ENCODE peak calls at places on chromosomes 12 and 14, in four cellular contexts. J is Calu3; T is stimulated activated effector memory CD8-positive, alpha-beta T cell treated with anti-CD3 and anti-CD28 coated beads, Interleukin-12 subunit alpha, Interleukin-12 subunit beta, amount 100 ng/mL, for 72 hours; I is activated B cell treated with CpG ODN at 0.5 μM for 24 hours. S is an unnamed sample.

GRCh38 chr14:55715889-55716288 is 135.9 kb downstream of the KTN1 start:
- DNase-seq in I (no peak), J (no peak), T (no peak), S (no peak)

GRCh38 chr12:89373772-89374572 is 21.7 kb upstream of the DUSP6 start:
- DNase-seq in J (peak), I (no peak), T (no peak), S (no peak)

GRCh38 chr12:81360916-81361315 is 283.0 kb downstream of the ACSS3 start:
- DNase-seq in J (no peak), I (no peak), T (no peak), S (no peak)

GRCh38 chr12:104852904-104853303 is 105.2 kb downstream of the SLC41A2 start:
- DNase-seq in T (no peak), J (no peak), I (no peak), S (no peak)

GRCh38 chr12:27843714-27844245 is 63.7 kb upstream of the MANSC4 start:
- DNase-seq in I (no peak), T (no peak), J (peak), S (peak)

GRCh38 chr12:107580750-107581529 is 104.7 kb upstream of the PWP1 start:
- DNase-seq in T (no peak), I (no peak), J (no peak), S (no peak)

GRCh38 chr14:36773558-36773957 is 111.9 kb downstream of the PAX9 start:
- DNase-seq in I (no peak), T (no peak), J (no peak), S (no peak)

GRCh38 chr14:64500088-64500487 is 3.5 kb downstream of the ZBTB25 start:
- DNase-seq in J (no peak), I (no peak), T (no peak), S (no peak)

GRCh38 chr12:66947119-66947518 is 268.2 kb upstream of the GRIP1 start:
- DNase-seq in T (peak), I (no peak), J (no peak), S (no peak)

GRCh38 chr12:65853489-65854157 is 29.3 kb downstream of the HMGA2 start:
- DNase-seq in T (no peak), I (no peak), J (no peak), S (no peak)

GRCh38 chr12:41661141-41661540 is 473.0 kb downstream of the PDZRN4 start:
- DNase-seq in T (no peak), J (no peak), I (no peak), S (no peak)

GRCh38 chr14:100864960-100865681 is 38.4 kb downstream of the RTL1 start:
- DNase-seq in T (no peak), J (no peak), I (no peak), S (no peak)

GRCh38 chr14:97113339-97113738 is 316.2 kb downstream of the VRK1 start:
- DNase-seq in T (no peak), I (no peak), J (no peak), S (no peak)

GRCh38 chr12:116736962-116737773 is 701 bp downstream of the SPRING1 start:
- DNase-seq in T (peak), J (peak), I (no peak), S (peak)

GRCh38 chr14:74941676-74942097 is 13.7 kb downstream of the PGF start:
- DNase-seq in I (peak), J (no peak), T (peak), S (no peak)

GRCh38 chr12:113867258-113867657 is 98.9 kb downstream of the RBM19 start:
- DNase-seq in T (no peak), J (peak), I (no peak), S (peak)

GRCh38 chr12:46088040-46088439 is 97.7 kb upstream of the SCAF11 start:
- DNase-seq in J (no peak), I (no peak), T (no peak), S (no peak)

GRCh38 chr12:25546318-25546717 is 6.8 kb downstream of the LMNTD1 start:
- DNase-seq in J (no peak), T (no peak), I (no peak), S (no peak)

GRCh38 chr12:5047094-5047493 is 3.4 kb downstream of the KCNA5 start:
- DNase-seq in I (no peak), J (no peak), T (no peak), S (no peak)

GRCh38 chr14:64725360-64725815 is 21.2 kb downstream of the PLEKHG3 start:
- DNase-seq in T (no peak), I (no peak), J (no peak), S (no peak)

GRCh38 chr12:107478881-107479280 is 206.7 kb upstream of the PWP1 start:
- DNase-seq in I (no peak), J (no peak), T (no peak), S (no peak)

GRCh38 chr12:55699471-55700055 is 8.1 kb downstream of the ITGA7 start:
- DNase-seq in I (no peak), T (no peak), J (no peak), S (no peak)

GRCh38 chr14:31966896-31967668 is 110.0 kb upstream of the ARHGAP5 start:
- DNase-seq in I (no peak), J (no peak), T (no peak), S (no peak)

GRCh38 chr12:49805409-49805808 is 22.8 kb downstream of the NCKAP5L start:
- DNase-seq in I (no peak), T (no peak), J (no peak), S (no peak)

GRCh38 chr14:30645600-30645999 is 23.5 kb downstream of the SCFD1 start:
- DNase-seq in J (no peak), T (no peak), I (no peak), S (no peak)

GRCh38 chr12:19848426-19848825 is 409.1 kb downstream of the AEBP2 start:
- DNase-seq in T (no peak), I (no peak), J (no peak), S (no peak)

GRCh38 chr14:73610692-73611091 is 1.6 kb upstream of the ACOT6 start:
- DNase-seq in T (no peak), J (no peak), I (no peak), S (no peak)

GRCh38 chr12:97229036-97229435 is 233.6 kb upstream of the RMST start:
- DNase-seq in J (no peak), I (no peak), T (no peak), S (no peak)

GRCh38 chr12:10361084-10361483 is 28.8 kb downstream of the KLRK1 start:
- DNase-seq in I (no peak), J (peak), T (no peak), S (no peak)

GRCh38 chr14:37889087-37889486 is 293.7 kb downstream of the TTC6 start:
- DNase-seq in T (no peak), J (no peak), I (no peak), S (no peak)

GRCh38 chr14:99427632-99428315 is 52.9 kb downstream of the SETD3 start:
- DNase-seq in T (no peak), I (no peak), J (no peak), S (no peak)

S was measured in Caco-2.